ENCODE peak calls at places on chromosomes 13 and 19, in ten cellular contexts. Y, P, R, J, F, O, G, K, E and H are unnamed samples.

GRCh38 chr13:99566125-99567083 is 65.1 kb downstream of the TM9SF2 start:
- DNase-seq in Y (no peak), P (no peak), R (no peak), J (no peak), F (no peak), O (peak), G (no peak), K (no peak), E (no peak), H (no peak)

GRCh38 chr13:20359335-20359734 is 127.2 kb upstream of the GJB6 start:
- DNase-seq in Y (no peak), P (no peak), R (no peak), J (no peak), F (no peak), O (no peak), G (no peak), K (no peak), E (peak), H (no peak)

GRCh38 chr13:111415216-111415615 is 94.8 kb downstream of the TEX29 start:
- DNase-seq in Y (no peak), P (no peak), R (peak), J (no peak), F (no peak), O (no peak), G (no peak), K (no peak), E (no peak), H (no peak)

GRCh38 chr19:57071414-57071813 is 48.4 kb upstream of the USP29 start:
- DNase-seq in Y (no peak), P (no peak), R (no peak), J (no peak), F (no peak), O (no peak), G (no peak), K (no peak), E (no peak), H (no peak)

GRCh38 chr19:49631279-49631588 is 8.7 kb downstream of the RRAS start:
- DNase-seq in Y (no peak), P (no peak), R (no peak), J (no peak), F (no peak), O (no peak), G (no peak), K (no peak), E (no peak), H (no peak)

GRCh38 chr13:67100723-67101122 is 129.4 kb downstream of the PCDH9 start:
- DNase-seq in Y (no peak), P (no peak), R (no peak), J (no peak), F (no peak), O (no peak), G (no peak), K (no peak), E (no peak), H (no peak)

GRCh38 chr13:98778749-98779148 is 26.3 kb upstream of the SLC15A1 start:
- DNase-seq in Y (no peak), P (no peak), R (no peak), J (no peak), F (no peak), O (no peak), G (no peak), K (no peak), E (no peak), H (no peak)

GRCh38 chr19:18231775-18232174 is 5.5 kb upstream of the PDE4C start:
- DNase-seq in Y (no peak), P (no peak), R (no peak), J (no peak), F (no peak), O (no peak), G (no peak), K (no peak), E (no peak), H (no peak)

GRCh38 chr13:110855363-110855762 is 59.5 kb downstream of the ANKRD10 start:
- DNase-seq in Y (no peak), P (no peak), R (no peak), J (no peak), F (no peak), O (no peak), G (no peak), K (no peak), E (no peak), H (no peak)

GRCh38 chr19:13865578-13866462 is 11.1 kb upstream of the NANOS3 start:
- DNase-seq in Y (no peak), P (peak), R (no peak), J (no peak), F (peak), O (no peak), G (no peak), K (peak), E (no peak), H (no peak)

GRCh38 chr19:44623080-44623479 is 9.7 kb downstream of the IGSF23 start:
- DNase-seq in Y (no peak), P (no peak), R (no peak), J (no peak), F (no peak), O (no peak), G (no peak), K (no peak), E (no peak), H (no peak)

GRCh38 chr13:111401151-111401550 is 80.7 kb downstream of the TEX29 start:
- DNase-seq in Y (no peak), P (no peak), R (no peak), J (no peak), F (no peak), O (no peak), G (no peak), K (no peak), E (no peak), H (no peak)

GRCh38 chr19:29667941-29668340 is 2.7 kb downstream of the PLEKHF1 start:
- DNase-seq in Y (peak), P (no peak), R (no peak), J (no peak), F (no peak), O (no peak), G (no peak), K (no peak), E (no peak), H (no peak)

GRCh38 chr13:26551255-26551654 is 6.2 kb upstream of the WASF3 start:
- DNase-seq in Y (no peak), P (no peak), R (no peak), J (no peak), F (no peak), O (no peak), G (no peak), K (no peak), E (no peak), H (no peak)

GRCh38 chr13:80054806-80055205 is 286.1 kb downstream of the SPRY2 start:
- DNase-seq in Y (no peak), P (no peak), R (no peak), J (no peak), F (no peak), O (no peak), G (no peak), K (no peak), E (peak), H (no peak)

GRCh38 chr13:96089749-96090239 is at the start of gene HS6ST3:
- DNase-seq in Y (no peak), P (peak), R (peak), J (no peak), F (no peak), O (peak), G (no peak), K (peak), E (no peak), H (peak)

GRCh38 chr13:47334173-47334572 is 437.3 kb upstream of the HTR2A start:
- DNase-seq in Y (no peak), P (no peak), R (no peak), J (no peak), F (no peak), O (no peak), G (no peak), K (no peak), E (no peak), H (no peak)

GRCh38 chr19:2084993-2085720 is 11.0 kb downstream of the MOB3A start:
- DNase-seq in Y (peak), P (no peak), R (no peak), J (no peak), F (no peak), O (peak), G (no peak), K (no peak), E (no peak), H (peak)

GRCh38 chr13:94641432-94641941 is 39.8 kb downstream of the GPR180 start:
- DNase-seq in Y (no peak), P (no peak), R (peak), J (no peak), F (no peak), O (no peak), G (no peak), K (no peak), E (peak), H (no peak)